ENCODE peak calls at places on chromosomes 3 and 15, in six cellular contexts. One of them, this sample, is unnamed.

GRCh38 chr15:77025471-77025901 is 30.6 kb downstream of the PSTPIP1 start:
- DNase-seq in activated CD4-positive, alpha-beta T cell treated with anti-CD3 and anti-CD28 coated beads, Interleukin-2, amount 50 U/mL, for 1 hour: no peak
- DNase-seq in stimulated activated CD8-positive, alpha-beta memory T cell treated with anti-CD3 and anti-CD28 coated beads, Interleukin-12 subunit alpha, Interleukin-12 subunit beta, amount 100 ng/mL, for 4 hours: no peak
- DNase-seq in stimulated activated CD4-positive, alpha-beta T cell treated with anti-CD3 and anti-CD28 coated beads, Interleukin-1b, Interleukin-23, amount 100 ng/mL, for 4 hours: no peak
- DNase-seq in T-helper 17 cell: no peak
- DNase-seq in HuH-7.5: no peak
- DNase-seq in this sample: no peak

GRCh38 chr3:20111836-20112235 is 71.6 kb downstream of the KAT2B start:
- DNase-seq in activated CD4-positive, alpha-beta T cell treated with anti-CD3 and anti-CD28 coated beads, Interleukin-2, amount 50 U/mL, for 1 hour: no peak
- DNase-seq in stimulated activated CD8-positive, alpha-beta memory T cell treated with anti-CD3 and anti-CD28 coated beads, Interleukin-12 subunit alpha, Interleukin-12 subunit beta, amount 100 ng/mL, for 4 hours: no peak
- DNase-seq in stimulated activated CD4-positive, alpha-beta T cell treated with anti-CD3 and anti-CD28 coated beads, Interleukin-1b, Interleukin-23, amount 100 ng/mL, for 4 hours: no peak
- DNase-seq in T-helper 17 cell: no peak
- DNase-seq in HuH-7.5: no peak
- DNase-seq in this sample: no peak

GRCh38 chr3:186493507-186493906 is 50.7 kb downstream of the CRYGS start:
- DNase-seq in activated CD4-positive, alpha-beta T cell treated with anti-CD3 and anti-CD28 coated beads, Interleukin-2, amount 50 U/mL, for 1 hour: no peak
- DNase-seq in stimulated activated CD8-positive, alpha-beta memory T cell treated with anti-CD3 and anti-CD28 coated beads, Interleukin-12 subunit alpha, Interleukin-12 subunit beta, amount 100 ng/mL, for 4 hours: no peak
- DNase-seq in stimulated activated CD4-positive, alpha-beta T cell treated with anti-CD3 and anti-CD28 coated beads, Interleukin-1b, Interleukin-23, amount 100 ng/mL, for 4 hours: no peak
- DNase-seq in T-helper 17 cell: no peak
- DNase-seq in HuH-7.5: no peak
- DNase-seq in this sample: no peak

GRCh38 chr15:29570931-29571727 is 251.1 kb downstream of the TJP1 start:
- DNase-seq in activated CD4-positive, alpha-beta T cell treated with anti-CD3 and anti-CD28 coated beads, Interleukin-2, amount 50 U/mL, for 1 hour: no peak
- DNase-seq in stimulated activated CD8-positive, alpha-beta memory T cell treated with anti-CD3 and anti-CD28 coated beads, Interleukin-12 subunit alpha, Interleukin-12 subunit beta, amount 100 ng/mL, for 4 hours: no peak
- DNase-seq in stimulated activated CD4-positive, alpha-beta T cell treated with anti-CD3 and anti-CD28 coated beads, Interleukin-1b, Interleukin-23, amount 100 ng/mL, for 4 hours: peak; percentile 2
- DNase-seq in T-helper 17 cell: no peak
- DNase-seq in HuH-7.5: peak; percentile 40
- DNase-seq in this sample: peak; percentile 11

GRCh38 chr15:95922431-95922830 is 408.1 kb upstream of the NR2F2 start:
- DNase-seq in activated CD4-positive, alpha-beta T cell treated with anti-CD3 and anti-CD28 coated beads, Interleukin-2, amount 50 U/mL, for 1 hour: no peak
- DNase-seq in stimulated activated CD8-positive, alpha-beta memory T cell treated with anti-CD3 and anti-CD28 coated beads, Interleukin-12 subunit alpha, Interleukin-12 subunit beta, amount 100 ng/mL, for 4 hours: no peak
- DNase-seq in stimulated activated CD4-positive, alpha-beta T cell treated with anti-CD3 and anti-CD28 coated beads, Interleukin-1b, Interleukin-23, amount 100 ng/mL, for 4 hours: no peak
- DNase-seq in T-helper 17 cell: no peak
- DNase-seq in HuH-7.5: no peak
- DNase-seq in this sample: no peak

GRCh38 chr3:138945646-138946553 is 1.0 kb downstream of the FOXL2 start:
- DNase-seq in activated CD4-positive, alpha-beta T cell treated with anti-CD3 and anti-CD28 coated beads, Interleukin-2, amount 50 U/mL, for 1 hour: no peak
- DNase-seq in stimulated activated CD8-positive, alpha-beta memory T cell treated with anti-CD3 and anti-CD28 coated beads, Interleukin-12 subunit alpha, Interleukin-12 subunit beta, amount 100 ng/mL, for 4 hours: no peak
- DNase-seq in stimulated activated CD4-positive, alpha-beta T cell treated with anti-CD3 and anti-CD28 coated beads, Interleukin-1b, Interleukin-23, amount 100 ng/mL, for 4 hours: no peak
- DNase-seq in T-helper 17 cell: no peak
- DNase-seq in HuH-7.5: no peak
- DNase-seq in this sample: no peak

GRCh38 chr3:170111147-170111771 is 70.3 kb downstream of the PHC3 start:
- DNase-seq in activated CD4-positive, alpha-beta T cell treated with anti-CD3 and anti-CD28 coated beads, Interleukin-2, amount 50 U/mL, for 1 hour: no peak
- DNase-seq in stimulated activated CD8-positive, alpha-beta memory T cell treated with anti-CD3 and anti-CD28 coated beads, Interleukin-12 subunit alpha, Interleukin-12 subunit beta, amount 100 ng/mL, for 4 hours: no peak
- DNase-seq in stimulated activated CD4-positive, alpha-beta T cell treated with anti-CD3 and anti-CD28 coated beads, Interleukin-1b, Interleukin-23, amount 100 ng/mL, for 4 hours: no peak
- DNase-seq in T-helper 17 cell: no peak
- DNase-seq in HuH-7.5: no peak
- DNase-seq in this sample: no peak

GRCh38 chr3:139120336-139120971 is 75.8 kb upstream of the PRR23C start:
- DNase-seq in activated CD4-positive, alpha-beta T cell treated with anti-CD3 and anti-CD28 coated beads, Interleukin-2, amount 50 U/mL, for 1 hour: no peak
- DNase-seq in stimulated activated CD8-positive, alpha-beta memory T cell treated with anti-CD3 and anti-CD28 coated beads, Interleukin-12 subunit alpha, Interleukin-12 subunit beta, amount 100 ng/mL, for 4 hours: no peak
- DNase-seq in stimulated activated CD4-positive, alpha-beta T cell treated with anti-CD3 and anti-CD28 coated beads, Interleukin-1b, Interleukin-23, amount 100 ng/mL, for 4 hours: no peak
- DNase-seq in T-helper 17 cell: no peak
- DNase-seq in HuH-7.5: no peak
- DNase-seq in this sample: no peak

GRCh38 chr3:142912440-142913172 is 23.7 kb upstream of the PCOLCE2 start:
- DNase-seq in activated CD4-positive, alpha-beta T cell treated with anti-CD3 and anti-CD28 coated beads, Interleukin-2, amount 50 U/mL, for 1 hour: no peak
- DNase-seq in stimulated activated CD8-positive, alpha-beta memory T cell treated with anti-CD3 and anti-CD28 coated beads, Interleukin-12 subunit alpha, Interleukin-12 subunit beta, amount 100 ng/mL, for 4 hours: no peak
- DNase-seq in stimulated activated CD4-positive, alpha-beta T cell treated with anti-CD3 and anti-CD28 coated beads, Interleukin-1b, Interleukin-23, amount 100 ng/mL, for 4 hours: no peak
- DNase-seq in T-helper 17 cell: no peak
- DNase-seq in HuH-7.5: no peak
- DNase-seq in this sample: no peak

GRCh38 chr3:124588794-124589193 is 141.5 kb upstream of the UMPS start:
- DNase-seq in activated CD4-positive, alpha-beta T cell treated with anti-CD3 and anti-CD28 coated beads, Interleukin-2, amount 50 U/mL, for 1 hour: no peak
- DNase-seq in stimulated activated CD8-positive, alpha-beta memory T cell treated with anti-CD3 and anti-CD28 coated beads, Interleukin-12 subunit alpha, Interleukin-12 subunit beta, amount 100 ng/mL, for 4 hours: no peak
- DNase-seq in stimulated activated CD4-positive, alpha-beta T cell treated with anti-CD3 and anti-CD28 coated beads, Interleukin-1b, Interleukin-23, amount 100 ng/mL, for 4 hours: no peak
- DNase-seq in T-helper 17 cell: no peak
- DNase-seq in HuH-7.5: no peak
- DNase-seq in this sample: no peak

GRCh38 chr3:42652251-42652610 is 1.3 kb upstream of the ZBTB47 start:
- DNase-seq in activated CD4-positive, alpha-beta T cell treated with anti-CD3 and anti-CD28 coated beads, Interleukin-2, amount 50 U/mL, for 1 hour: no peak
- DNase-seq in stimulated activated CD8-positive, alpha-beta memory T cell treated with anti-CD3 and anti-CD28 coated beads, Interleukin-12 subunit alpha, Interleukin-12 subunit beta, amount 100 ng/mL, for 4 hours: no peak
- DNase-seq in stimulated activated CD4-positive, alpha-beta T cell treated with anti-CD3 and anti-CD28 coated beads, Interleukin-1b, Interleukin-23, amount 100 ng/mL, for 4 hours: no peak
- DNase-seq in T-helper 17 cell: no peak
- DNase-seq in HuH-7.5: no peak
- DNase-seq in this sample: no peak

GRCh38 chr3:71087109-71088018 is 496.2 kb downstream of the FOXP1 start:
- DNase-seq in activated CD4-positive, alpha-beta T cell treated with anti-CD3 and anti-CD28 coated beads, Interleukin-2, amount 50 U/mL, for 1 hour: no peak
- DNase-seq in stimulated activated CD8-positive, alpha-beta memory T cell treated with anti-CD3 and anti-CD28 coated beads, Interleukin-12 subunit alpha, Interleukin-12 subunit beta, amount 100 ng/mL, for 4 hours: no peak
- DNase-seq in stimulated activated CD4-positive, alpha-beta T cell treated with anti-CD3 and anti-CD28 coated beads, Interleukin-1b, Interleukin-23, amount 100 ng/mL, for 4 hours: no peak
- DNase-seq in T-helper 17 cell: peak; percentile 33
- DNase-seq in HuH-7.5: no peak
- DNase-seq in this sample: no peak

GRCh38 chr3:33000698-33001385 is 49.4 kb downstream of the CCR4 start:
- DNase-seq in activated CD4-positive, alpha-beta T cell treated with anti-CD3 and anti-CD28 coated beads, Interleukin-2, amount 50 U/mL, for 1 hour: no peak
- DNase-seq in stimulated activated CD8-positive, alpha-beta memory T cell treated with anti-CD3 and anti-CD28 coated beads, Interleukin-12 subunit alpha, Interleukin-12 subunit beta, amount 100 ng/mL, for 4 hours: no peak
- DNase-seq in stimulated activated CD4-positive, alpha-beta T cell treated with anti-CD3 and anti-CD28 coated beads, Interleukin-1b, Interleukin-23, amount 100 ng/mL, for 4 hours: no peak
- DNase-seq in T-helper 17 cell: no peak
- DNase-seq in HuH-7.5: no peak
- DNase-seq in this sample: no peak

GRCh38 chr3:111919370-111920065 is 59.3 kb upstream of the ABHD10 start:
- DNase-seq in activated CD4-positive, alpha-beta T cell treated with anti-CD3 and anti-CD28 coated beads, Interleukin-2, amount 50 U/mL, for 1 hour: no peak
- DNase-seq in stimulated activated CD8-positive, alpha-beta memory T cell treated with anti-CD3 and anti-CD28 coated beads, Interleukin-12 subunit alpha, Interleukin-12 subunit beta, amount 100 ng/mL, for 4 hours: no peak
- DNase-seq in stimulated activated CD4-positive, alpha-beta T cell treated with anti-CD3 and anti-CD28 coated beads, Interleukin-1b, Interleukin-23, amount 100 ng/mL, for 4 hours: no peak
- DNase-seq in T-helper 17 cell: no peak
- DNase-seq in HuH-7.5: no peak
- DNase-seq in this sample: no peak